ENCODE peak calls at places on chromosome 1, in four cellular contexts. E is activated naive CD8-positive, alpha-beta T cell treated with anti-CD3 and anti-CD28 coated beads, Interleukin-2, amount 50 U/mL, for 24 hours; D is CD4-positive, alpha-beta memory T cell; Y is neuronal stem cell. V is an unnamed sample.

GRCh38 chr1:65420590-65421340 is at the start of the genes LEPR and LEPROT:
- DNase-seq in Y (no peak), E (no peak), D (no peak), V (no peak)

GRCh38 chr1:90834354-90835171 is 117.5 kb upstream of the BARHL2 start:
- DNase-seq in Y (no peak), E (no peak), D (no peak), V (no peak)

GRCh38 chr1:117260761-117261462 is 50.2 kb upstream of the VTCN1 start:
- DNase-seq in Y (no peak), E (no peak), D (no peak), V (no peak)

GRCh38 chr1:214551052-214551435 is 358 bp downstream of the PTPN14 start:
- DNase-seq in D (no peak), Y (peak; percentile 44), E (peak; percentile 4), V (no peak)

GRCh38 chr1:172533511-172534116 is 664 bp downstream of the SUCO start:
- DNase-seq in D (peak; percentile 55), Y (no peak), E (peak; percentile 41), V (peak; percentile 43)

GRCh38 chr1:20552728-20553571 is 577 bp downstream of the FAM43B start:
- DNase-seq in Y (peak; percentile 46), D (no peak), E (no peak), V (peak; percentile 45)

GRCh38 chr1:21508580-21509350 is 458 bp upstream of the ALPL start:
- DNase-seq in D (peak; percentile 38), E (peak; percentile 80), Y (peak; percentile 85), V (peak; percentile 50)

GRCh38 chr1:154960446-154961136 is 991 bp downstream of the PYGO2 start:
- DNase-seq in D (no peak), Y (no peak), E (no peak), V (no peak)

GRCh38 chr1:32063261-32063681 is 9.5 kb upstream of the TMEM39B start:
- DNase-seq in Y (no peak), E (no peak), D (peak; percentile 34), V (peak; percentile 78)

GRCh38 chr1:226220473-226221189 is 2.8 kb upstream of the MIXL1 start:
- DNase-seq in D (no peak), E (no peak), Y (no peak), V (no peak)

GRCh38 chr1:225866061-225866844 is 15.9 kb downstream of the TMEM63A start:
- DNase-seq in D (peak; percentile 72), E (peak; percentile 71), Y (no peak), V (peak; percentile 78)

GRCh38 chr1:114756949-114757454 is 782 bp downstream of the CSDE1 start:
- DNase-seq in D (no peak), Y (no peak), E (no peak), V (peak; percentile 58)

GRCh38 chr1:110189181-110189580 is 20.9 kb upstream of the KCNC4 start:
- DNase-seq in D (no peak), Y (no peak), E (no peak), V (no peak)

GRCh38 chr1:23369335-23370013 is at the start of gene ZNF436:
- DNase-seq in Y (no peak), E (peak; percentile 44), D (peak; percentile 21), V (peak; percentile 96)

GRCh38 chr1:150695561-150695960 is 1.4 kb downstream of the GOLPH3L start:
- DNase-seq in D (no peak), E (no peak), Y (no peak), V (no peak)

GRCh38 chr1:75423616-75424015 is 187.3 kb downstream of the SLC44A5 start:
- DNase-seq in E (no peak), D (no peak), Y (no peak), V (no peak)

GRCh38 chr1:25756210-25756609 is 43.8 kb upstream of the SELENON start:
- DNase-seq in E (no peak), D (no peak), Y (no peak), V (no peak)

GRCh38 chr1:76463838-76464237 is 389.3 kb downstream of the ST6GALNAC3 start:
- DNase-seq in Y (no peak), E (no peak), D (no peak), V (no peak)

GRCh38 chr1:248144513-248145198 is at the start of gene OR2M5:
- DNase-seq in D (no peak), E (no peak), Y (no peak), V (no peak)

GRCh38 chr1:169193191-169193850 is 86.8 kb downstream of the ATP1B1 start:
- DNase-seq in D (no peak), E (no peak), Y (no peak), V (peak; percentile 76)

GRCh38 chr1:218494449-218494852 is 149.3 kb downstream of the TGFB2 start:
- DNase-seq in E (no peak), D (no peak), Y (peak; percentile 64), V (no peak)

GRCh38 chr1:102186541-102186940 is 189.8 kb upstream of the OLFM3 start:
- DNase-seq in D (no peak), E (no peak), Y (no peak), V (no peak)